ENCODE peak calls at places on chromosomes 11 and 22, in ten cellular contexts. One of them, this sample, is unnamed.

GRCh38 chr11:126990716-126991480 is 9.7 kb downstream of the KIRREL3 start:
- DNase-seq in stomach: no peak
- DNase-seq in IMR-90: peak; percentile 40
- DNase-seq in sigmoid colon: no peak
- DNase-seq in ovary: no peak
- DNase-seq in spleen: no peak
- DNase-seq in body of pancreas: no peak
- DNase-seq in tibial nerve: no peak
- DNase-seq in A549: no peak
- DNase-seq in HCT116: no peak
- DNase-seq in this sample: no peak

GRCh38 chr11:64438986-64439771 is 80.2 kb downstream of the RPS6KA4 start:
- DNase-seq in body of pancreas: no peak
- DNase-seq in ovary: no peak
- DNase-seq in stomach: no peak
- DNase-seq in HCT116: no peak
- DNase-seq in sigmoid colon: no peak
- DNase-seq in IMR-90: no peak
- DNase-seq in tibial nerve: no peak
- DNase-seq in spleen: peak; percentile 65
- DNase-seq in A549: no peak
- DNase-seq in this sample: no peak

GRCh38 chr11:62880231-62880802 is 379 bp upstream of the SLC3A2 start:
- DNase-seq in A549: peak; percentile 38
- DNase-seq in HCT116: no peak
- DNase-seq in sigmoid colon: no peak
- DNase-seq in IMR-90: peak; percentile 88
- DNase-seq in body of pancreas: no peak
- DNase-seq in ovary: no peak
- DNase-seq in tibial nerve: no peak
- DNase-seq in stomach: no peak
- DNase-seq in spleen: peak; percentile 87
- DNase-seq in this sample: peak; percentile 62

GRCh38 chr11:117849781-117850414 is 25.4 kb upstream of the FXYD2 start:
- DNase-seq in stomach: no peak
- DNase-seq in A549: no peak
- DNase-seq in ovary: no peak
- DNase-seq in IMR-90: no peak
- DNase-seq in sigmoid colon: no peak
- DNase-seq in spleen: no peak
- DNase-seq in tibial nerve: no peak
- DNase-seq in HCT116: no peak
- DNase-seq in body of pancreas: no peak
- DNase-seq in this sample: no peak

GRCh38 chr11:33751878-33752277 is 15.7 kb upstream of the CD59 start:
- DNase-seq in sigmoid colon: no peak
- DNase-seq in IMR-90: no peak
- DNase-seq in HCT116: no peak
- DNase-seq in A549: no peak
- DNase-seq in body of pancreas: no peak
- DNase-seq in ovary: no peak
- DNase-seq in spleen: no peak
- DNase-seq in stomach: no peak
- DNase-seq in tibial nerve: no peak
- DNase-seq in this sample: peak; percentile 50

GRCh38 chr22:42473484-42474193 is 41.4 kb upstream of the NFAM1 start:
- DNase-seq in IMR-90: peak; percentile 63
- DNase-seq in spleen: no peak
- DNase-seq in tibial nerve: peak; percentile 53
- DNase-seq in HCT116: peak; percentile 73
- DNase-seq in body of pancreas: no peak
- DNase-seq in sigmoid colon: no peak
- DNase-seq in A549: peak; percentile 43
- DNase-seq in stomach: no peak
- DNase-seq in ovary: no peak
- DNase-seq in this sample: no peak

GRCh38 chr22:37229805-37230672 is 14.0 kb downstream of the RAC2 start:
- DNase-seq in stomach: peak; percentile 67
- DNase-seq in A549: no peak
- DNase-seq in body of pancreas: no peak
- DNase-seq in spleen: peak; percentile 97
- DNase-seq in ovary: no peak
- DNase-seq in HCT116: peak; percentile 51
- DNase-seq in tibial nerve: no peak
- DNase-seq in IMR-90: peak; percentile 51
- DNase-seq in sigmoid colon: no peak
- DNase-seq in this sample: peak; percentile 24

GRCh38 chr11:1866226-1866625 is 13.3 kb downstream of the LSP1 start:
- DNase-seq in HCT116: no peak
- DNase-seq in body of pancreas: no peak
- DNase-seq in spleen: peak; percentile 75
- DNase-seq in sigmoid colon: no peak
- DNase-seq in IMR-90: no peak
- DNase-seq in tibial nerve: no peak
- DNase-seq in ovary: no peak
- DNase-seq in A549: no peak
- DNase-seq in stomach: no peak
- DNase-seq in this sample: no peak

GRCh38 chr11:43825217-43825816 is 55.3 kb upstream of the ALKBH3 start:
- DNase-seq in sigmoid colon: no peak
- DNase-seq in ovary: no peak
- DNase-seq in tibial nerve: peak; percentile 25
- DNase-seq in A549: peak; percentile 10
- DNase-seq in stomach: no peak
- DNase-seq in IMR-90: peak; percentile 35
- DNase-seq in HCT116: peak; percentile 31
- DNase-seq in spleen: no peak
- DNase-seq in body of pancreas: peak; percentile 18
- DNase-seq in this sample: no peak

GRCh38 chr22:37544955-37545702 is 15.2 kb upstream of the CDC42EP1 start:
- DNase-seq in sigmoid colon: peak; percentile 83
- DNase-seq in HCT116: no peak
- DNase-seq in spleen: no peak
- DNase-seq in A549: peak; percentile 62
- DNase-seq in body of pancreas: peak; percentile 92
- DNase-seq in ovary: peak; percentile 72
- DNase-seq in stomach: peak; percentile 90
- DNase-seq in IMR-90: peak; percentile 58
- DNase-seq in tibial nerve: peak; percentile 71
- DNase-seq in this sample: peak; percentile 37

GRCh38 chr11:72012897-72013721 is 14.4 kb downstream of the IL18BP start:
- DNase-seq in tibial nerve: peak; percentile 52
- DNase-seq in HCT116: no peak
- DNase-seq in body of pancreas: peak; percentile 59
- DNase-seq in IMR-90: peak; percentile 17
- DNase-seq in stomach: peak; percentile 85
- DNase-seq in spleen: no peak
- DNase-seq in sigmoid colon: peak; percentile 89
- DNase-seq in A549: no peak
- DNase-seq in ovary: peak; percentile 74
- DNase-seq in this sample: peak; percentile 90

DNA sequence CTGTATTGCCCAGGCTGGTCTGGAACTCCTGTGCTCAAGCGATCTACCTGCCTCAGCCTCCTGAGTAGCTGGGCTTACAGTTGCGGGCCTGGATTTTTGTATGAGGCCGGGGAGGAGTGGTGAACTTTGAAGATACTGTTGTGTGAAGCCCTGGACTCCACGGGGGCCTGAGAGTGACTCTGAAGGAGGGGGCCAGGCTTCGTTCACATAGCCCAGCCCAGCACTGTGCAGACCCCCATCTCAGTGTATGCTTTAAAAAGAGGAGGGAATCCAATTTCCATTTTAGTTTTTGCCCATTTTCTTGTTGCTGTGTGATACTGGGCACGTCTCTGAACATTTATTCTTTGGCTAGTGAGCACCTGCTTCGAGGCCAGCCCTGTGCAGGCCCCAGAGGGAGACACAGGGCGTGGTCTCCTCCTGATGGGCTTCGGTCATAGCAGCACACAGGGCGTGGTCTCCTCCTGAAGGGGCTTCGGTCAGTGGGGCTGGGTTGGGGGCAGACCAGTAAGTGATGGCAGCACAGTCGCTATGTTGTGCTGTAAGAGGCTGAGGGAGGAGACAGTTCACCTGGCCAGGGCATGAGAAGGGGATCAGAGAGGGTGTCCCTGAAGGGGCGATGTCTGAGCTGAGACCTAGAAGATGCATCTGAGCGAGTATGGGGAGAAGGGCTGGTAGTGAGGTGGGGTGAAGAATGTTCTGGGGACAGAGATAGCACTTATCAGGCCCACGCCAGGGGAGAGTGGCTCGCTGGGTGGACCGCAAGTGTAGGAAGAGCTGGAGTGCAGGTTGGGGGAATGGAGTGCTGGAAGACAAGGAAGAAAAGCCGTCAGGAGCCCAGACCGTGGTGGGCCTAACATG is 14.0 kb downstream of the SAMM50 start:
- DNase-seq in spleen: no peak
- DNase-seq in body of pancreas: no peak
- DNase-seq in sigmoid colon: peak; percentile 38
- DNase-seq in tibial nerve: no peak
- DNase-seq in IMR-90: no peak
- DNase-seq in ovary: no peak
- DNase-seq in A549: no peak
- DNase-seq in stomach: no peak
- DNase-seq in HCT116: no peak
- DNase-seq in this sample: no peak
- TF ChIP-seq POLR2A in spleen: no peak
- TF ChIP-seq POLR2A in body of pancreas: no peak
- TF ChIP-seq POLR2A in sigmoid colon: no peak
- TF ChIP-seq POLR2A in tibial nerve: no peak
- TF ChIP-seq POLR2A in IMR-90: no peak
- TF ChIP-seq POLR2A in ovary: no peak
- TF ChIP-seq POLR2A in A549: no peak
- TF ChIP-seq POLR2A in stomach: no peak
- TF ChIP-seq POLR2A in HCT116: no peak
- TF ChIP-seq POLR2A in this sample: no peak

GRCh38 chr22:39292561-39293074 is 26.8 kb downstream of the RPL3 start:
- DNase-seq in stomach: peak; percentile 92
- DNase-seq in ovary: peak; percentile 86
- DNase-seq in A549: peak; percentile 81
- DNase-seq in tibial nerve: peak; percentile 92
- DNase-seq in HCT116: peak; percentile 93
- DNase-seq in spleen: peak; percentile 93
- DNase-seq in IMR-90: peak; percentile 92
- DNase-seq in sigmoid colon: peak; percentile 93
- DNase-seq in body of pancreas: peak; percentile 92
- DNase-seq in this sample: peak; percentile 71
- TF ChIP-seq POLR2A in stomach: no peak
- TF ChIP-seq POLR2A in ovary: no peak
- TF ChIP-seq POLR2A in A549: no peak
- TF ChIP-seq POLR2A in tibial nerve: peak; percentile 18
- TF ChIP-seq POLR2A in HCT116: peak; percentile 86
- TF ChIP-seq POLR2A in spleen: no peak
- TF ChIP-seq POLR2A in IMR-90: no peak
- TF ChIP-seq POLR2A in sigmoid colon: no peak
- TF ChIP-seq POLR2A in body of pancreas: peak; percentile 84
- TF ChIP-seq POLR2A in this sample: peak; percentile 34

GRCh38 chr11:124746621-124747243 is 5.3 kb downstream of the VSIG2 start:
- DNase-seq in sigmoid colon: no peak
- DNase-seq in IMR-90: peak; percentile 72
- DNase-seq in body of pancreas: peak; percentile 86
- DNase-seq in tibial nerve: peak; percentile 40
- DNase-seq in stomach: peak; percentile 93
- DNase-seq in HCT116: peak; percentile 82
- DNase-seq in A549: peak; percentile 85
- DNase-seq in ovary: no peak
- DNase-seq in spleen: peak; percentile 93
- DNase-seq in this sample: no peak
- TF ChIP-seq POLR2A in sigmoid colon: no peak
- TF ChIP-seq POLR2A in IMR-90: no peak
- TF ChIP-seq POLR2A in body of pancreas: peak; percentile 80
- TF ChIP-seq POLR2A in tibial nerve: no peak
- TF ChIP-seq POLR2A in stomach: no peak
- TF ChIP-seq POLR2A in HCT116: no peak
- TF ChIP-seq POLR2A in A549: no peak
- TF ChIP-seq POLR2A in ovary: no peak
- TF ChIP-seq POLR2A in spleen: no peak
- TF ChIP-seq POLR2A in this sample: peak; percentile 26

GRCh38 chr11:74992852-74993251 is 4.1 kb downstream of the NEU3 start:
- DNase-seq in ovary: no peak
- DNase-seq in HCT116: no peak
- DNase-seq in A549: no peak
- DNase-seq in stomach: no peak
- DNase-seq in body of pancreas: no peak
- DNase-seq in sigmoid colon: no peak
- DNase-seq in spleen: no peak
- DNase-seq in IMR-90: no peak
- DNase-seq in tibial nerve: no peak
- DNase-seq in this sample: no peak

GRCh38 chr11:74990941-74991340 is 2.2 kb downstream of the NEU3 start:
- DNase-seq in body of pancreas: no peak
- DNase-seq in IMR-90: no peak
- DNase-seq in tibial nerve: no peak
- DNase-seq in spleen: no peak
- DNase-seq in A549: no peak
- DNase-seq in HCT116: no peak
- DNase-seq in sigmoid colon: no peak
- DNase-seq in ovary: no peak
- DNase-seq in stomach: no peak
- DNase-seq in this sample: no peak

GRCh38 chr11:74989269-74989655 is 529 bp downstream of the NEU3 start:
- DNase-seq in IMR-90: peak; percentile 10
- DNase-seq in body of pancreas: no peak
- DNase-seq in ovary: no peak
- DNase-seq in A549: peak; percentile 10
- DNase-seq in sigmoid colon: no peak
- DNase-seq in tibial nerve: no peak
- DNase-seq in spleen: no peak
- DNase-seq in stomach: no peak
- DNase-seq in HCT116: no peak
- DNase-seq in this sample: no peak

GRCh38 chr11:74984730-74985129 is 4.0 kb upstream of the NEU3 start:
- DNase-seq in spleen: no peak
- DNase-seq in IMR-90: no peak
- DNase-seq in sigmoid colon: no peak
- DNase-seq in ovary: no peak
- DNase-seq in A549: no peak
- DNase-seq in body of pancreas: no peak
- DNase-seq in stomach: no peak
- DNase-seq in HCT116: no peak
- DNase-seq in tibial nerve: no peak
- DNase-seq in this sample: no peak

DNA sequence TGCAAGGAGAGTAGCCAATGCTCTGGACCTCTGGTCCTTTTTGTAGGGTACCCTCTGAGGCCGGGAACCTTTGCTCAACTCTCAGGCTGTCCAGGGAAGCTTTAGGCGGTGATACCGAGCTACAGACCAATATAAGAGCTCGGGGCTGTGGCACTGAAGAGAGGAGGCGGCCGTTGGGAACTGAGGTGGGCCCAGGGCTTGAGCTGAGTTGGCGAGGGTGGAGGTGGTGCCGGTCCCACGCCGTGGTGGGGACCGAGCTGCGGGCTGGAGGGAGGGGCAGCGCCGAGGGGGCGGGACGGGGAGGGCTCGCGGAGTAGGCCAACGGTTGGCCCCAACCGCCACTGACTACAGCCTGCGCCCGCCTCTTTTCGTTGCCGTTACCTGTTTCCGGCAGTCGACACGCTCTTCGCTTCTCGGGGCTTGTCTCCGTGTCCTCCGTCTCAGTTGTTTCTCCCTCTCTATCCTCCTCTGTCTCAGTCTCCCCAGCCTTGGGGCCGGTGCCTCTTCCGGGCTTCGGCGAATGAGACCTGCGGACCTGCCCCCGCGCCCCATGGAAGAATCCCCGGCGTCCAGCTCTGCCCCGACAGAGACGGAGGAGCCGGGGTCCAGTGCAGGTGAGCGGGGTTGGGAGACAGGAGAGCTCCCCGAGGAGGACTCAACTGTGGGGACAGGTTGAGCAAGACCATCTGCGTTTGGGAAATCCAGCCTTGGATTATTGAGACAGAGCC is at the start of gene NEU3:
- DNase-seq in HCT116: peak; percentile 69
- DNase-seq in IMR-90: peak; percentile 69
- DNase-seq in body of pancreas: peak; percentile 80
- DNase-seq in sigmoid colon: peak; percentile 84
- DNase-seq in spleen: peak; percentile 96
- DNase-seq in ovary: peak; percentile 69
- DNase-seq in A549: peak; percentile 79
- DNase-seq in tibial nerve: peak; percentile 48
- DNase-seq in stomach: peak; percentile 84
- DNase-seq in this sample: peak; percentile 78
- TF ChIP-seq POLR2A in HCT116: peak; percentile 62
- TF ChIP-seq POLR2A in IMR-90: peak; percentile 75
- TF ChIP-seq POLR2A in body of pancreas: peak; percentile 59
- TF ChIP-seq POLR2A in sigmoid colon: no peak
- TF ChIP-seq POLR2A in spleen: no peak
- TF ChIP-seq POLR2A in ovary: no peak
- TF ChIP-seq POLR2A in A549: peak; percentile 67
- TF ChIP-seq POLR2A in tibial nerve: no peak
- TF ChIP-seq POLR2A in stomach: no peak
- TF ChIP-seq POLR2A in this sample: peak; percentile 80

This sample was measured in gastrocnemius medialis.